ENCODE peak calls at places on chromosomes 2 and 18, in eight cellular contexts. R is effector memory CD4-positive, alpha-beta T cell; M is transverse colon; Z is fibroblast of lung; L is iPS DF 6.9; C is endothelial cell of umbilical vein; A is uterus; X is WERI-Rb-1. N is an unnamed sample. For H3K36me3, the result is how much of the 10 kb centered on the place peaks cover.

GRCh38 chr2:199484927-199485326 is 27.2 kb upstream of the SATB2 start:
- DNase-seq in L (no peak), R (no peak), M (peak), Z (no peak), C (no peak), A (no peak), X (peak), N (no peak)

GRCh38 chr2:25252291-25253152 is 84.1 kb upstream of the POMC start:
- DNase-seq in L (no peak), X (peak), Z (peak), C (peak), M (peak), R (peak), A (peak), N (peak)

GRCh38 chr2:134668821-134669220 is 50.0 kb downstream of the TMEM163 start:
- DNase-seq in X (no peak), A (no peak), R (no peak), Z (peak), M (peak), C (no peak), L (no peak), N (peak)

GRCh38 chr2:160338891-160339290 is 138.8 kb upstream of the ITGB6 start:
- DNase-seq in C (no peak), M (peak), L (no peak), Z (peak), X (peak), A (peak), R (no peak), N (no peak)

GRCh38 chr2:47530105-47530504 is 127.1 kb downstream of the MSH2 start:
- DNase-seq in A (no peak), R (no peak), C (no peak), M (no peak), Z (no peak), X (no peak), L (no peak), N (no peak)

GRCh38 chr2:97355887-97356286 is 233.8 kb downstream of the ANKRD36B start:
- DNase-seq in L (no peak), M (no peak), R (no peak), A (no peak), Z (no peak), X (peak), C (no peak), N (no peak)

GRCh38 chr18:13481820-13482640 is 244.3 kb downstream of the FAM210A start:
- DNase-seq in L (no peak), M (peak), Z (no peak), A (no peak), X (no peak), R (no peak), C (no peak), N (no peak)

GRCh38 chr2:179305125-179305524 is 40.5 kb upstream of the SESTD1 start:
- DNase-seq in L (no peak), Z (no peak), R (no peak), A (no peak), C (no peak), M (no peak), X (no peak), N (no peak)

GRCh38 chr2:48651127-48651526 is 33.5 kb downstream of the GTF2A1L start:
- DNase-seq in X (no peak), L (no peak), A (no peak), R (no peak), C (peak), Z (peak), M (no peak), N (no peak)

GRCh38 chr2:19711470-19712372 is 190.1 kb downstream of the TTC32 start:
- DNase-seq in C (peak), X (no peak), A (peak), R (no peak), M (peak), Z (peak), L (peak), N (peak)

GRCh38 chr2:27431395-27431794 is 3.0 kb downstream of the NRBP1 start:
- DNase-seq in C (peak), X (no peak), L (no peak), R (no peak), Z (peak), A (no peak), M (no peak), N (peak)

GRCh38 chr18:10101729-10102128 is 187.9 kb downstream of the VAPA start:
- DNase-seq in C (no peak), M (no peak), A (no peak), R (no peak), X (no peak), Z (no peak), L (no peak), N (no peak)

GRCh38 chr18:12597775-12598174 is 60.1 kb downstream of the SPIRE1 start:
- DNase-seq in L (no peak), C (peak), M (no peak), A (no peak), Z (peak), R (no peak), X (no peak), N (no peak)

GRCh38 chr2:51018145-51018544 is 13.8 kb downstream of the NRXN1 start:
- DNase-seq in L (no peak), X (no peak), A (no peak), R (no peak), C (no peak), Z (no peak), M (no peak), N (no peak)

GRCh38 chr2:6780765-6781274 is 84.9 kb downstream of the CMPK2 start:
- DNase-seq in X (no peak), L (no peak), Z (peak), R (no peak), M (peak), A (peak), C (peak), N (peak)

GRCh38 chr2:30334738-30335426 is 103.5 kb downstream of the LBH start:
- DNase-seq in M (no peak), R (no peak), Z (no peak), C (no peak), L (no peak), A (no peak), X (peak), N (no peak)

GRCh38 chr2:168307379-168307778 is 60.0 kb upstream of the STK39 start:
- DNase-seq in L (no peak), C (no peak), M (no peak), Z (no peak), A (no peak), X (no peak), R (no peak), N (no peak)

GRCh38 chr2:125745514-125745913 is 910.4 kb upstream of the GYPC start:
- DNase-seq in M (peak), C (no peak), L (peak), X (peak), R (no peak), A (no peak), Z (no peak), N (peak)

GRCh38 chr18:57833441-57834101 is 30.5 kb upstream of the ATP8B1 start:
- DNase-seq in M (no peak), L (no peak), A (no peak), C (peak), X (no peak), R (no peak), Z (peak), N (peak)

GRCh38 chr2:36820942-36821605 is 124.6 kb downstream of the VIT start:
- DNase-seq in A (no peak), X (no peak), M (peak), L (no peak), C (no peak), R (no peak), Z (no peak), N (peak)

GRCh38 chr2:189056200-189057106 is 82.3 kb downstream of the COL3A1 start:
- DNase-seq in R (no peak), X (no peak), Z (peak), L (no peak), A (no peak), M (no peak), C (no peak), N (no peak)

GRCh38 chr18:57771183-57771582 is 31.9 kb downstream of the ATP8B1 start:
- DNase-seq in L (no peak), Z (no peak), A (no peak), C (peak), X (no peak), M (peak), R (no peak), N (peak)

GRCh38 chr2:156589381-156590079 is 153.4 kb downstream of the GPD2 start:
- DNase-seq in A (peak), X (peak), Z (peak), L (no peak), C (peak), M (peak), R (peak), N (peak)

GRCh38 chr2:19380532-19380931 is 22.1 kb upstream of the OSR1 start:
- DNase-seq in A (no peak), M (no peak), X (peak), C (no peak), R (no peak), Z (no peak), L (no peak), N (no peak)

GRCh38 chr2:101983928-101984327 is 7.8 kb upstream of the IL1R2 start:
- DNase-seq in M (no peak), A (no peak), X (no peak), L (no peak), R (no peak), Z (no peak), C (peak), N (no peak)

GRCh38 chr2:65896446-65896845 is 464.0 kb upstream of the SPRED2 start:
- DNase-seq in Z (no peak), R (no peak), C (no peak), M (no peak), X (no peak), A (no peak), L (no peak), N (no peak)

GRCh38 chr2:70942900-70943871 is 7.5 kb downstream of the ATP6V1B1 start:
- DNase-seq in X (no peak), Z (peak), R (no peak), C (no peak), L (no peak), A (no peak), M (no peak), N (no peak)

GRCh38 chr2:86021396-86022378 is 84.0 kb downstream of the POLR1A start:
- DNase-seq in L (no peak), A (no peak), C (no peak), X (no peak), M (no peak), R (no peak), Z (no peak), N (no peak)

GRCh38 chr2:23385748-23386421 is 906 bp downstream of the KLHL29 start:
- DNase-seq in X (peak), Z (no peak), R (no peak), M (no peak), A (peak), C (peak), L (no peak), N (no peak)

GRCh38 chr2:67322361-67323001 is 74.7 kb upstream of the ETAA1 start:
- DNase-seq in R (no peak), A (peak), Z (peak), X (peak), L (no peak), C (peak), M (peak), N (peak)

GRCh38 chr2:221104391-221104811 is 467.7 kb downstream of the EPHA4 start:
- DNase-seq in M (no peak), Z (peak), X (no peak), R (no peak), C (peak), A (peak), L (no peak), N (peak)

GRCh38 chr2:192203876-192204275 is 9.1 kb upstream of the TMEFF2 start:
- DNase-seq in A (no peak), R (no peak), C (no peak), X (no peak), L (no peak), Z (peak), M (no peak), N (no peak)

GRCh38 chr2:12819098-12819465 is 102.3 kb downstream of the TRIB2 start:
- DNase-seq in X (no peak), C (peak), M (peak), A (peak), L (no peak), Z (peak), R (no peak), N (peak)

GRCh38 chr18:12921178-12921577 is 26.6 kb upstream of the SEH1L start:
- DNase-seq in C (no peak), R (no peak), X (no peak), Z (no peak), L (no peak), A (no peak), M (no peak), N (no peak)

GRCh38 chr2:6694555-6694954 is 171.2 kb downstream of the CMPK2 start:
- DNase-seq in C (no peak), M (no peak), X (no peak), R (no peak), Z (peak), A (no peak), L (no peak), N (no peak)

GRCh38 chr18:30763913-30764350 is 278.6 kb downstream of the DSC3 start:
- DNase-seq in R (no peak), X (no peak), Z (no peak), A (no peak), C (no peak), L (peak), M (no peak), N (no peak)

GRCh38 chr2:134284119-134284670 is 30.3 kb downstream of the MGAT5 start:
- DNase-seq in R (no peak), Z (peak), A (no peak), M (no peak), X (no peak), C (no peak), L (no peak), N (no peak)

GRCh38 chr18:23684515-23685197 is 4.6 kb upstream of the LAMA3 start:
- DNase-seq in M (no peak), X (no peak), Z (peak), L (no peak), A (peak), R (no peak), C (no peak), N (peak)

GRCh38 chr2:101509498-101510274 is 34.8 kb upstream of the RFX8 start:
- DNase-seq in L (no peak), M (no peak), C (no peak), Z (peak), X (no peak), A (peak), R (no peak), N (no peak)

GRCh38 chr18:56235773-56236115 is 402.6 kb downstream of the TXNL1 start:
- DNase-seq in A (no peak), Z (peak), C (no peak), X (no peak), M (no peak), L (no peak), R (no peak), N (no peak)

GRCh38 chr18:56240405-56240804 is 398.0 kb downstream of the TXNL1 start:
- DNase-seq in A (no peak), C (no peak), L (no peak), X (no peak), R (no peak), M (no peak), Z (peak), N (no peak)

GRCh38 chr18:56233595-56233994 is 404.8 kb downstream of the TXNL1 start:
- DNase-seq in R (no peak), M (no peak), Z (peak), L (no peak), C (peak), X (no peak), A (peak), N (no peak)

GRCh38 chr18:56238576-56238975 is 399.8 kb downstream of the TXNL1 start:
- DNase-seq in L (no peak), M (no peak), R (no peak), Z (no peak), X (no peak), C (no peak), A (no peak), N (no peak)

DNA sequence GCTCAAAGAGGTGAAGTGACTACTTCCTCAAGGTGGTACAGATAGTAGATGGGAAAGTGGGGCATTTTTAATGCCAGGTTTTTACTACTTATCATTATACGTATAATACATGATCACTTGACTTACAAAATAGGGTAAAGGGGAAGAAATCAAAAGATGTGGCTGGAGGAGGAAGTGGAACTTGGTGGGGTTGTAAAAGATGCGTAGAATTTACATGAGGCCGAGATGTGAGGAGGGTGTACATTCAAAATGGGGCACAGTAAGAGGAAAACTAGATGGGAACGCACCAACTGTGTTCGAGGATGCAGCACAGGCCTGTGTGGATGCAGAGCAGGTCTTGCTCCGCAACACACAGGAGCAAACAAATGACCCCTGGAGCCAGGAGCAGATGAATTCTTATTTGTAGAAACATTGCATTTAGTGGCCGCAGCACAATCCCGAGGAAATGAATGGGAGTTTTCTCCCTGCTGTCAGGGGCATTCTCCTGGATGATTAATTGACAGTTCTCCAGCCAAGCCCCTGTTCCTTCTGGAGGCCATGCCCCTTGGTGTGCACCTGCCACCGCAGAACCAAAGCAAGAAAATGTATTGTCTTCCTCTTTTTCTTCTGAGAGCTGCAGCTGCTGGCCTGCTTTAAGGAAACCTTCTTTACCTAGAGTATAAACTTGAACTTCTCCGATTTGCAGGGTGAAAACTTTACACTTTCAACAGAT is 403.2 kb downstream of the TXNL1 start:
- DNase-seq in A (no peak), R (no peak), Z (peak), X (no peak), C (peak), L (no peak), M (no peak), N (no peak)
- H3K27ac ChIP-seq in A (no peak), R (no peak), Z (no peak), X (no peak), C (no peak), L (no peak), M (no peak), N (no peak)

DNA sequence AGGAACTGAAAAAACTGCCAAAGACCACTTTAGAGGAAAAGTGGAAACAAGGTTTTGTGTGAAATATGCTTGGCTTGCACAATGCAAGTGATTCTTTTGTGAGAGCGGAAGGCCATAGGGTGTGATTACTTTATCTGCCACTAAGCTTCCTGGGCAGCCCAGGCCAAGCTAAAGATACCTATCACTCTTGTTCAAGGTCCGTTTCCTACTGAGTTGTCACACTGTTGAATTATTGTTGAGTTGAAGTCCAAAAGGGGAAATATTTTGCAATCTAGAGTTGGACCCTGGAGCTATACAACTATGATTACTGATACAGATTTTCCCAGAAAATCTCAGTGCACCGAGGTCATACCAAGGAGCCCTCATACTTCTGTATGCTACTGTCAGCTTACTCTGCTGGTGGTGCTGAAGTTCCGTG is 72.7 kb upstream of the CTAGE1 start:
- DNase-seq in A (no peak), X (no peak), R (no peak), M (no peak), Z (no peak), L (peak), C (no peak), N (peak)
- H3K36me3 ChIP-seq in A (under half), X (under half), R (under half), M (under half), Z (under half), L (under half), C (under half), N (under half)

DNA sequence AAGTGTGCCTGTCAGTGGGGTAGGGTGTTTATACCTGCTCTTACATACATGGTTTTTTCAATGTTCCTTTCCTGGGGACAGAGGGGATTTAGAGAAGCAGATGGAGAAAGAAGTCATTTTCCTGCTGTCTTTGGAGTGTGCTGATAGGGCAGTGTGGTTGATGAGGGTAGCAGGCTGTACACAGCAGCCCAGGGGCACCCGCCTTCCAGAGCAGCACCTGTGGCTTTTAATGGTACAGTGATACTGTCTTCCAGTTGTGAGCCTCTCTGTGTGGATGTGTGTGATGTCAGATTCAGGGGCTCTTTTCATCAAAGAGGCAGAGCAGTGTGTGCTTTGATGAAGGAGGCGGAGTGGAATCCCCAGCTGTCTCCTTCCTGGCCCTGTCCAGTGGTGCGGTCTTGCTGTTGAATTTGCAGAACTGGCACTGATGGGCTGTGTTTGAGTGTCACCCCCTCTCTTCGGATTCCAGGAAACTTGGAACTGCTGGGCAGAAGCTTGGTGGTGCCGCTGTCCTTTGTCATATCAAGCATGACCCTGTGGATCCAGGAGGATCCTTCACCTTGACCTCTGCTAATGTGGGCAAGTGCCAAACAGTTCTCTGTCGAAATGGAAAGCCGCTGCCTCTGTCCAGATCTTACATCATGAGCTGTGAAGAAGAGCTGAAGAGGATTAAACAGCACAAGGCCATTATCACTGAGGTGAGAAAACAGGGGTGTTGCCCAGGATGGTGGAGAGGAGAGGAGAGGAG is 259.8 kb downstream of the PHLPP1 start:
- DNase-seq in R (no peak), X (no peak), A (no peak), L (no peak), M (no peak), Z (no peak), C (no peak), N (no peak)
- H3K27ac ChIP-seq in R (no peak), X (no peak), A (no peak), L (no peak), M (no peak), Z (no peak), C (no peak), N (no peak)

DNA sequence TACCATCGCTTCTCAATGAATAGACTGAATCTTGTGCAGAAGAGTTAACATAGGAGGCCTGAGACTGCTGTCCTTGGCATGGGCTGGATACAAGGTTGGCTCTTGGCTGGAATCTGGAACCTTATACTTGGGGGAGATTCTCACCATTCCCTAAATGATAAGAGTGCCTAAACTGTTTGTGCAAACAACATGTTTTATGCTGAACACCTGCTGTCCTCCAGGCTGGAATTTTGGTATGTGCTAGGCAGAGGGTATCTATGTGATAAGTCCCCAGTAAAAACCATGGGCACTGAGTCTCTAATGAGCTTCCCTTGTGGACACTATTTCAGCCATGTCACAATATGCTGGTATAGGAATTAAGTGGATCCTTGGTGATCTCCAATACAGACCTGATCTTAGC is 12.8 kb downstream of the PGAP1 start:
- DNase-seq in M (no peak), L (no peak), R (no peak), A (no peak), C (no peak), X (no peak), Z (no peak), N (no peak)
- H3K36me3 ChIP-seq in M (under half), L (under half), R (under half), A (under half), C (under half), X (half or more), Z (under half), N (under half)

GRCh38 chr2:105793230-105793975 is 48.7 kb downstream of the NCK2 start:
- DNase-seq in L (no peak), A (no peak), X (no peak), C (no peak), Z (no peak), R (no peak), M (no peak), N (no peak)
- H3K27ac ChIP-seq in L (no peak), A (no peak), X (no peak), C (no peak), Z (no peak), R (peak), M (no peak), N (no peak)